ENCODE peak calls at places on chromosomes 6 and 20, in five cellular contexts. One of them, this sample, is unnamed.

GRCh38 chr6:97497713-97498331 is 214.8 kb upstream of the MMS22L start:
- DNase-seq in A549: peak; percentile 70
- DNase-seq in GM12878: peak; percentile 12
- DNase-seq in K562: peak; percentile 8
- DNase-seq in HepG2: peak; percentile 59
- DNase-seq in this sample: peak; percentile 63

GRCh38 chr20:37365760-37366638 is 20.1 kb downstream of the SRC start:
- DNase-seq in A549: no peak
- DNase-seq in GM12878: peak; percentile 90
- DNase-seq in K562: no peak
- DNase-seq in HepG2: no peak
- DNase-seq in this sample: no peak

GRCh38 chr20:49367113-49367512 is 89.3 kb upstream of the ZNFX1 start:
- DNase-seq in HepG2: no peak
- DNase-seq in A549: no peak
- DNase-seq in GM12878: no peak
- DNase-seq in K562: no peak
- DNase-seq in this sample: no peak

GRCh38 chr6:35237466-35237865 is 22.1 kb upstream of the ZNF76 start:
- DNase-seq in A549: no peak
- DNase-seq in GM12878: no peak
- DNase-seq in K562: no peak
- DNase-seq in HepG2: no peak
- DNase-seq in this sample: no peak

GRCh38 chr6:149111556-149112115 is 205.9 kb upstream of the TAB2 start:
- DNase-seq in K562: no peak
- DNase-seq in A549: no peak
- DNase-seq in HepG2: no peak
- DNase-seq in GM12878: no peak
- DNase-seq in this sample: no peak

GRCh38 chr6:3888153-3888957 is 39.2 kb downstream of the FAM50B start:
- DNase-seq in GM12878: no peak
- DNase-seq in A549: peak; percentile 80
- DNase-seq in HepG2: no peak
- DNase-seq in K562: no peak
- DNase-seq in this sample: no peak

GRCh38 chr6:117326396-117326795 is 61.0 kb downstream of the VGLL2 start:
- DNase-seq in HepG2: no peak
- DNase-seq in GM12878: no peak
- DNase-seq in A549: no peak
- DNase-seq in K562: no peak
- DNase-seq in this sample: no peak

GRCh38 chr6:44572346-44572745 is 184.8 kb downstream of the CDC5L start:
- DNase-seq in GM12878: no peak
- DNase-seq in A549: no peak
- DNase-seq in HepG2: no peak
- DNase-seq in K562: no peak
- DNase-seq in this sample: no peak

GRCh38 chr6:142796571-142796970 is 148.4 kb downstream of the HIVEP2 start:
- DNase-seq in GM12878: no peak
- DNase-seq in HepG2: no peak
- DNase-seq in A549: no peak
- DNase-seq in K562: no peak
- DNase-seq in this sample: no peak

GRCh38 chr6:19906161-19906560 is 69.0 kb downstream of the ID4 start:
- DNase-seq in A549: no peak
- DNase-seq in HepG2: no peak
- DNase-seq in GM12878: no peak
- DNase-seq in K562: no peak
- DNase-seq in this sample: no peak

GRCh38 chr20:40633123-40633850 is 55.7 kb downstream of the MAFB start:
- DNase-seq in A549: no peak
- DNase-seq in K562: no peak
- DNase-seq in HepG2: no peak
- DNase-seq in GM12878: no peak
- DNase-seq in this sample: no peak

GRCh38 chr6:138719011-138719635 is 54.4 kb upstream of the CCDC28A start:
- DNase-seq in GM12878: no peak
- DNase-seq in A549: no peak
- DNase-seq in K562: no peak
- DNase-seq in HepG2: no peak
- DNase-seq in this sample: peak; percentile 55

GRCh38 chr6:114580882-114581281 is 238.1 kb upstream of the HS3ST5 start:
- DNase-seq in GM12878: no peak
- DNase-seq in HepG2: no peak
- DNase-seq in A549: no peak
- DNase-seq in K562: no peak
- DNase-seq in this sample: no peak

GRCh38 chr20:57928181-57928967 is 218.6 kb upstream of the PMEPA1 start:
- DNase-seq in GM12878: no peak
- DNase-seq in K562: no peak
- DNase-seq in A549: peak; percentile 31
- DNase-seq in HepG2: no peak
- DNase-seq in this sample: no peak

GRCh38 chr6:79543886-79544285 is 6.7 kb upstream of the LCA5 start:
- DNase-seq in HepG2: no peak
- DNase-seq in GM12878: no peak
- DNase-seq in A549: no peak
- DNase-seq in K562: no peak
- DNase-seq in this sample: no peak

GRCh38 chr20:10947726-10948125 is 273.9 kb upstream of the JAG1 start:
- DNase-seq in K562: no peak
- DNase-seq in A549: no peak
- DNase-seq in HepG2: no peak
- DNase-seq in GM12878: no peak
- DNase-seq in this sample: no peak

GRCh38 chr20:25046181-25046641 is 11.7 kb downstream of the ACSS1 start:
- DNase-seq in A549: no peak
- DNase-seq in K562: no peak
- DNase-seq in GM12878: no peak
- DNase-seq in HepG2: peak; percentile 76
- DNase-seq in this sample: no peak

GRCh38 chr6:148529010-148529409 is 186.4 kb downstream of the SASH1 start:
- DNase-seq in K562: no peak
- DNase-seq in HepG2: no peak
- DNase-seq in A549: no peak
- DNase-seq in GM12878: no peak
- DNase-seq in this sample: no peak

GRCh38 chr6:126657556-126658129 is 317.7 kb downstream of the CENPW start:
- DNase-seq in HepG2: peak; percentile 20
- DNase-seq in GM12878: no peak
- DNase-seq in A549: peak; percentile 48
- DNase-seq in K562: peak; percentile 4
- DNase-seq in this sample: peak; percentile 56

GRCh38 chr6:34146021-34146782 is at the start of gene GRM4:
- DNase-seq in A549: no peak
- DNase-seq in K562: no peak
- DNase-seq in HepG2: no peak
- DNase-seq in GM12878: no peak
- DNase-seq in this sample: no peak

GRCh38 chr6:6717953-6718352 is 129.4 kb downstream of the LY86 start:
- DNase-seq in K562: no peak
- DNase-seq in GM12878: no peak
- DNase-seq in A549: no peak
- DNase-seq in HepG2: no peak
- DNase-seq in this sample: peak; percentile 74

GRCh38 chr6:6885521-6886088 is 222.2 kb upstream of the RREB1 start:
- DNase-seq in GM12878: no peak
- DNase-seq in K562: no peak
- DNase-seq in HepG2: no peak
- DNase-seq in A549: no peak
- DNase-seq in this sample: no peak

GRCh38 chr20:4936851-4937412 is 64.4 kb downstream of the SLC23A2 start:
- DNase-seq in GM12878: no peak
- DNase-seq in HepG2: peak; percentile 91
- DNase-seq in K562: no peak
- DNase-seq in A549: no peak
- DNase-seq in this sample: no peak

GRCh38 chr6:84575264-84575663 is 189.1 kb downstream of the TBX18 start:
- DNase-seq in K562: no peak
- DNase-seq in A549: no peak
- DNase-seq in GM12878: peak; percentile 61
- DNase-seq in HepG2: no peak
- DNase-seq in this sample: peak; percentile 89

GRCh38 chr6:3122823-3123182 is 4.3 kb downstream of the BPHL start:
- DNase-seq in GM12878: no peak
- DNase-seq in K562: no peak
- DNase-seq in HepG2: no peak
- DNase-seq in A549: no peak
- DNase-seq in this sample: no peak

GRCh38 chr20:9442858-9443257 is 71.5 kb upstream of the LAMP5 start:
- DNase-seq in GM12878: peak; percentile 59
- DNase-seq in K562: no peak
- DNase-seq in A549: peak; percentile 39
- DNase-seq in HepG2: peak; percentile 39
- DNase-seq in this sample: no peak

GRCh38 chr6:17966451-17966850 is 21.0 kb downstream of the KIF13A start:
- DNase-seq in HepG2: no peak
- DNase-seq in GM12878: no peak
- DNase-seq in K562: no peak
- DNase-seq in A549: no peak
- DNase-seq in this sample: no peak

GRCh38 chr6:139722540-139722939 is 348.1 kb upstream of the CITED2 start:
- DNase-seq in K562: no peak
- DNase-seq in A549: no peak
- DNase-seq in HepG2: no peak
- DNase-seq in GM12878: no peak
- DNase-seq in this sample: no peak

GRCh38 chr20:44326391-44327159 is 10.3 kb upstream of the R3HDML start:
- DNase-seq in K562: no peak
- DNase-seq in HepG2: no peak
- DNase-seq in GM12878: no peak
- DNase-seq in A549: no peak
- DNase-seq in this sample: no peak

GRCh38 chr6:142903806-142904205 is 41.2 kb downstream of the HIVEP2 start:
- DNase-seq in HepG2: no peak
- DNase-seq in K562: no peak
- DNase-seq in GM12878: no peak
- DNase-seq in A549: no peak
- DNase-seq in this sample: no peak

GRCh38 chr6:55450007-55450406 is 122.7 kb downstream of the GFRAL start:
- DNase-seq in K562: no peak
- DNase-seq in GM12878: no peak
- DNase-seq in HepG2: no peak
- DNase-seq in A549: no peak
- DNase-seq in this sample: no peak

GRCh38 chr20:56628015-56628872 is 862 bp upstream of the TFAP2C start:
- DNase-seq in HepG2: no peak
- DNase-seq in A549: peak; percentile 39
- DNase-seq in K562: no peak
- DNase-seq in GM12878: no peak
- DNase-seq in this sample: no peak

GRCh38 chr6:160464744-160465143 is 116.6 kb downstream of the SLC22A3 start:
- DNase-seq in K562: no peak
- DNase-seq in GM12878: no peak
- DNase-seq in A549: no peak
- DNase-seq in HepG2: no peak
- DNase-seq in this sample: no peak

GRCh38 chr6:168927026-168927425 is 326.6 kb downstream of the THBS2 start:
- DNase-seq in K562: no peak
- DNase-seq in GM12878: no peak
- DNase-seq in A549: no peak
- DNase-seq in HepG2: no peak
- DNase-seq in this sample: no peak

GRCh38 chr6:89637960-89638319 is 607 bp downstream of the LYRM2 start:
- DNase-seq in HepG2: no peak
- DNase-seq in GM12878: no peak
- DNase-seq in A549: peak; percentile 3
- DNase-seq in K562: no peak
- DNase-seq in this sample: no peak

GRCh38 chr6:70666726-70667125 is 957 bp upstream of the SMAP1 start:
- DNase-seq in A549: no peak
- DNase-seq in HepG2: no peak
- DNase-seq in K562: no peak
- DNase-seq in GM12878: no peak
- DNase-seq in this sample: no peak

GRCh38 chr20:3804254-3804751 is 8.2 kb downstream of the CDC25B start:
- DNase-seq in K562: no peak
- DNase-seq in A549: no peak
- DNase-seq in HepG2: no peak
- DNase-seq in GM12878: no peak
- DNase-seq in this sample: no peak
- H3K4me1 ChIP-seq in K562: peaks cover 8% of the 10 kb centered on the region
- H3K4me1 ChIP-seq in A549: peaks cover 84% of the 10 kb centered on the region
- H3K4me1 ChIP-seq in HepG2: peaks cover 35% of the 10 kb centered on the region
- H3K4me1 ChIP-seq in GM12878: peaks cover 21% of the 10 kb centered on the region
- H3K4me1 ChIP-seq in this sample: peaks cover 23% of the 10 kb centered on the region

GRCh38 chr6:26199057-26199772 is 112.0 kb downstream of the HFE start:
- DNase-seq in A549: peak; percentile 52
- DNase-seq in K562: peak; percentile 93
- DNase-seq in HepG2: peak; percentile 97
- DNase-seq in GM12878: peak; percentile 99
- DNase-seq in this sample: peak; percentile 98

GRCh38 chr6:26198626-26199056 is 111.4 kb downstream of the HFE start:
- DNase-seq in GM12878: no peak
- DNase-seq in K562: no peak
- DNase-seq in A549: no peak
- DNase-seq in HepG2: no peak
- DNase-seq in this sample: peak; percentile 76

GRCh38 chr6:26196846-26197683 is 109.8 kb downstream of the HFE start:
- DNase-seq in HepG2: peak; percentile 93
- DNase-seq in GM12878: peak; percentile 99
- DNase-seq in A549: no peak
- DNase-seq in K562: peak; percentile 91
- DNase-seq in this sample: peak; percentile 96

GRCh38 chr6:26195924-26196845 is 109.0 kb downstream of the HFE start:
- DNase-seq in GM12878: no peak
- DNase-seq in A549: no peak
- DNase-seq in HepG2: peak; percentile 39
- DNase-seq in K562: no peak
- DNase-seq in this sample: peak; percentile 28

GRCh38 chr6:26197736-26198625 is 110.8 kb downstream of the HFE start:
- DNase-seq in K562: no peak
- DNase-seq in HepG2: peak; percentile 62
- DNase-seq in GM12878: no peak
- DNase-seq in A549: no peak
- DNase-seq in this sample: peak; percentile 63
- TF ChIP-seq MYC in K562: no peak
- TF ChIP-seq MYC in HepG2: no peak
- TF ChIP-seq MYC in GM12878: no peak
- TF ChIP-seq MYC in A549: no peak
- TF ChIP-seq MYC in this sample: no peak

GRCh38 chr20:62916703-62917476 is 9.4 kb downstream of the DIDO1 start:
- DNase-seq in A549: no peak
- DNase-seq in HepG2: peak; percentile 96
- DNase-seq in K562: no peak
- DNase-seq in GM12878: no peak
- DNase-seq in this sample: no peak
- H3K4me1 ChIP-seq in A549: peaks cover 55% of the 10 kb centered on the region
- H3K4me1 ChIP-seq in HepG2: peaks cover 92% of the 10 kb centered on the region
- H3K4me1 ChIP-seq in K562: peaks cover 32% of the 10 kb centered on the region
- H3K4me1 ChIP-seq in GM12878: peaks cover 43% of the 10 kb centered on the region
- H3K4me1 ChIP-seq in this sample: no peaks in the 10 kb centered on the region

GRCh38 chr6:53411451-53411850 is 62.7 kb upstream of the ELOVL5 start:
- DNase-seq in A549: no peak
- DNase-seq in GM12878: no peak
- DNase-seq in HepG2: no peak
- DNase-seq in K562: no peak
- DNase-seq in this sample: no peak
- TF ChIP-seq MYC in A549: no peak
- TF ChIP-seq MYC in GM12878: no peak
- TF ChIP-seq MYC in HepG2: no peak
- TF ChIP-seq MYC in K562: no peak
- TF ChIP-seq MYC in this sample: no peak